ENCODE peak calls at places on chromosome 3, in nine cellular contexts. One of them, this sample, is unnamed.

GRCh38 chr3:191051037-191051436 is 148.0 kb upstream of the OSTN start:
- DNase-seq in GM23338: peak
- DNase-seq in ascending aorta: no peak
- DNase-seq in cardiac muscle cell: peak
- DNase-seq in glutamatergic neuron: no peak
- DNase-seq in cardiac fibroblast: peak
- DNase-seq in dorsolateral prefrontal cortex: no peak
- DNase-seq in uterus: no peak
- DNase-seq in GM13976: peak
- DNase-seq in this sample: peak

GRCh38 chr3:50138266-50139230 is 16.6 kb upstream of the SEMA3F start:
- DNase-seq in GM13976: no peak
- DNase-seq in dorsolateral prefrontal cortex: no peak
- DNase-seq in ascending aorta: no peak
- DNase-seq in cardiac fibroblast: peak
- DNase-seq in GM23338: peak
- DNase-seq in uterus: no peak
- DNase-seq in glutamatergic neuron: no peak
- DNase-seq in cardiac muscle cell: no peak
- DNase-seq in this sample: no peak

GRCh38 chr3:10328460-10329071 is 7.7 kb upstream of the SEC13 start:
- DNase-seq in cardiac fibroblast: no peak
- DNase-seq in cardiac muscle cell: no peak
- DNase-seq in uterus: no peak
- DNase-seq in ascending aorta: no peak
- DNase-seq in GM23338: no peak
- DNase-seq in dorsolateral prefrontal cortex: no peak
- DNase-seq in GM13976: no peak
- DNase-seq in glutamatergic neuron: no peak
- DNase-seq in this sample: no peak

GRCh38 chr3:37100411-37100810 is 74.0 kb downstream of the LRRFIP2 start:
- DNase-seq in glutamatergic neuron: no peak
- DNase-seq in GM23338: no peak
- DNase-seq in cardiac fibroblast: no peak
- DNase-seq in cardiac muscle cell: no peak
- DNase-seq in GM13976: no peak
- DNase-seq in dorsolateral prefrontal cortex: no peak
- DNase-seq in uterus: no peak
- DNase-seq in ascending aorta: no peak
- DNase-seq in this sample: no peak

GRCh38 chr3:31196881-31197364 is 302.5 kb upstream of the GADL1 start:
- DNase-seq in cardiac muscle cell: peak
- DNase-seq in uterus: no peak
- DNase-seq in GM13976: no peak
- DNase-seq in ascending aorta: no peak
- DNase-seq in dorsolateral prefrontal cortex: no peak
- DNase-seq in cardiac fibroblast: peak
- DNase-seq in glutamatergic neuron: no peak
- DNase-seq in GM23338: peak
- DNase-seq in this sample: no peak

GRCh38 chr3:142180761-142181362 is 31.5 kb upstream of the TFDP2 start:
- DNase-seq in GM13976: peak
- DNase-seq in cardiac fibroblast: peak
- DNase-seq in GM23338: peak
- DNase-seq in cardiac muscle cell: peak
- DNase-seq in dorsolateral prefrontal cortex: no peak
- DNase-seq in glutamatergic neuron: peak
- DNase-seq in ascending aorta: no peak
- DNase-seq in uterus: peak
- DNase-seq in this sample: peak

GRCh38 chr3:45078910-45079522 is 52.9 kb downstream of the CLEC3B start:
- DNase-seq in ascending aorta: no peak
- DNase-seq in cardiac fibroblast: peak
- DNase-seq in cardiac muscle cell: no peak
- DNase-seq in uterus: no peak
- DNase-seq in glutamatergic neuron: no peak
- DNase-seq in dorsolateral prefrontal cortex: no peak
- DNase-seq in GM23338: peak
- DNase-seq in GM13976: no peak
- DNase-seq in this sample: no peak

GRCh38 chr3:36689560-36689959 is 74.8 kb downstream of the DCLK3 start:
- DNase-seq in ascending aorta: no peak
- DNase-seq in GM23338: peak
- DNase-seq in cardiac fibroblast: no peak
- DNase-seq in glutamatergic neuron: no peak
- DNase-seq in dorsolateral prefrontal cortex: no peak
- DNase-seq in cardiac muscle cell: no peak
- DNase-seq in uterus: no peak
- DNase-seq in GM13976: no peak
- DNase-seq in this sample: no peak

GRCh38 chr3:8482960-8483665 is 18.5 kb upstream of the LMCD1 start:
- DNase-seq in cardiac muscle cell: no peak
- DNase-seq in cardiac fibroblast: peak
- DNase-seq in GM23338: no peak
- DNase-seq in ascending aorta: peak
- DNase-seq in GM13976: no peak
- DNase-seq in uterus: peak
- DNase-seq in dorsolateral prefrontal cortex: peak
- DNase-seq in glutamatergic neuron: no peak
- DNase-seq in this sample: no peak

GRCh38 chr3:176120507-176120906 is 1076.8 kb downstream of the TBL1XR1 start:
- DNase-seq in glutamatergic neuron: no peak
- DNase-seq in GM23338: no peak
- DNase-seq in GM13976: no peak
- DNase-seq in cardiac fibroblast: no peak
- DNase-seq in ascending aorta: no peak
- DNase-seq in dorsolateral prefrontal cortex: no peak
- DNase-seq in uterus: no peak
- DNase-seq in cardiac muscle cell: no peak
- DNase-seq in this sample: no peak

DNA sequence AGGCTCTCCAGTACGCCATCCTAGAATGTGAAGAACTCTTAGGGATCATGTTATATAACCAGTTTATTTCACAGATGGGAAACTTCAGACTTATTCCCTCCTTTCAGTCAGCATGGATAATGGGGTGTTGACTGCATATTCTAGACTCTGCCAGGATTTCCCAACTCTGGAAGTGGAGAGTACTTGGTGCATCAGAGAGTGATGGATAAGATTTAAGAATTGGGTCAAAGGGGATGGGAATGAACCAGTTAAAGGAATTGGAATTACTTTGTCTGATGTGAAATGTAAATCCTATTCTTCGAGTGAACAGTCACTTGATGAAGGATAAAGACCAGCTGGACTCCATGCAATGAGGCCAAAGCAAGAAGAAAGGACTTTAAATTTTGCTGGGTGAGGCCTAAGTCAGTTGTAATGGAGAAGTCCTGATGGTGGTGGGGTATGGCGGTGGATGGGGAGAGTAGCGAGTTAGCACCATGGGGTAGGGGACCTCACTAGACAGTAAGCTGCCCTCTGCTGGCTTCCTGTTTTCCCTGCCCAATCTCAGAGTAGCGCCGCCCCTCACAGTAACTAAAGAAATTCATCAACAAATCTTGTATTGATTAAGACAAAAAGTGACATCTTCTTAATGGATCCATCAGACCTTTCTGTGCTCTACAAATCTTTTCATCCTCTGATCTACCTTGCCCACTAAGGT is 7.3 kb upstream of the CACNA1D start:
- DNase-seq in GM23338: peak
- DNase-seq in glutamatergic neuron: no peak
- DNase-seq in dorsolateral prefrontal cortex: no peak
- DNase-seq in GM13976: no peak
- DNase-seq in cardiac fibroblast: peak
- DNase-seq in uterus: no peak
- DNase-seq in ascending aorta: no peak
- DNase-seq in cardiac muscle cell: no peak
- DNase-seq in this sample: no peak
- TF ChIP-seq CTCF in GM23338: peak
- TF ChIP-seq CTCF in glutamatergic neuron: no peak
- TF ChIP-seq CTCF in dorsolateral prefrontal cortex: no peak
- TF ChIP-seq CTCF in GM13976: no peak
- TF ChIP-seq CTCF in cardiac fibroblast: no peak
- TF ChIP-seq CTCF in uterus: no peak
- TF ChIP-seq CTCF in ascending aorta: no peak
- TF ChIP-seq CTCF in cardiac muscle cell: no peak
- TF ChIP-seq CTCF in this sample: peak

GRCh38 chr3:197675568-197675860 is 61.2 kb downstream of the RUBCN start:
- DNase-seq in GM13976: no peak
- DNase-seq in dorsolateral prefrontal cortex: no peak
- DNase-seq in GM23338: no peak
- DNase-seq in ascending aorta: no peak
- DNase-seq in uterus: no peak
- DNase-seq in cardiac muscle cell: no peak
- DNase-seq in glutamatergic neuron: no peak
- DNase-seq in cardiac fibroblast: no peak
- DNase-seq in this sample: no peak

GRCh38 chr3:197670361-197670760 is 66.3 kb downstream of the RUBCN start:
- DNase-seq in GM23338: no peak
- DNase-seq in dorsolateral prefrontal cortex: no peak
- DNase-seq in uterus: no peak
- DNase-seq in cardiac fibroblast: no peak
- DNase-seq in glutamatergic neuron: no peak
- DNase-seq in ascending aorta: no peak
- DNase-seq in GM13976: no peak
- DNase-seq in cardiac muscle cell: no peak
- DNase-seq in this sample: no peak

GRCh38 chr3:197674741-197675567 is 61.8 kb downstream of the RUBCN start:
- DNase-seq in dorsolateral prefrontal cortex: no peak
- DNase-seq in ascending aorta: no peak
- DNase-seq in glutamatergic neuron: no peak
- DNase-seq in GM13976: peak
- DNase-seq in GM23338: no peak
- DNase-seq in cardiac muscle cell: no peak
- DNase-seq in uterus: no peak
- DNase-seq in cardiac fibroblast: no peak
- DNase-seq in this sample: no peak
- TF ChIP-seq CTCF in dorsolateral prefrontal cortex: no peak
- TF ChIP-seq CTCF in ascending aorta: no peak
- TF ChIP-seq CTCF in glutamatergic neuron: no peak
- TF ChIP-seq CTCF in GM13976: no peak
- TF ChIP-seq CTCF in GM23338: no peak
- TF ChIP-seq CTCF in cardiac muscle cell: no peak
- TF ChIP-seq CTCF in uterus: no peak
- TF ChIP-seq CTCF in cardiac fibroblast: no peak
- TF ChIP-seq CTCF in this sample: no peak

GRCh38 chr3:143795849-143796248 is 52.4 kb downstream of the SLC9A9 start:
- DNase-seq in glutamatergic neuron: no peak
- DNase-seq in dorsolateral prefrontal cortex: no peak
- DNase-seq in cardiac muscle cell: no peak
- DNase-seq in GM23338: no peak
- DNase-seq in uterus: no peak
- DNase-seq in ascending aorta: no peak
- DNase-seq in cardiac fibroblast: no peak
- DNase-seq in GM13976: no peak
- DNase-seq in this sample: no peak
- TF ChIP-seq CTCF in glutamatergic neuron: no peak
- TF ChIP-seq CTCF in dorsolateral prefrontal cortex: peak
- TF ChIP-seq CTCF in cardiac muscle cell: no peak
- TF ChIP-seq CTCF in GM23338: no peak
- TF ChIP-seq CTCF in uterus: no peak
- TF ChIP-seq CTCF in ascending aorta: no peak
- TF ChIP-seq CTCF in cardiac fibroblast: no peak
- TF ChIP-seq CTCF in GM13976: no peak
- TF ChIP-seq CTCF in this sample: no peak

DNA sequence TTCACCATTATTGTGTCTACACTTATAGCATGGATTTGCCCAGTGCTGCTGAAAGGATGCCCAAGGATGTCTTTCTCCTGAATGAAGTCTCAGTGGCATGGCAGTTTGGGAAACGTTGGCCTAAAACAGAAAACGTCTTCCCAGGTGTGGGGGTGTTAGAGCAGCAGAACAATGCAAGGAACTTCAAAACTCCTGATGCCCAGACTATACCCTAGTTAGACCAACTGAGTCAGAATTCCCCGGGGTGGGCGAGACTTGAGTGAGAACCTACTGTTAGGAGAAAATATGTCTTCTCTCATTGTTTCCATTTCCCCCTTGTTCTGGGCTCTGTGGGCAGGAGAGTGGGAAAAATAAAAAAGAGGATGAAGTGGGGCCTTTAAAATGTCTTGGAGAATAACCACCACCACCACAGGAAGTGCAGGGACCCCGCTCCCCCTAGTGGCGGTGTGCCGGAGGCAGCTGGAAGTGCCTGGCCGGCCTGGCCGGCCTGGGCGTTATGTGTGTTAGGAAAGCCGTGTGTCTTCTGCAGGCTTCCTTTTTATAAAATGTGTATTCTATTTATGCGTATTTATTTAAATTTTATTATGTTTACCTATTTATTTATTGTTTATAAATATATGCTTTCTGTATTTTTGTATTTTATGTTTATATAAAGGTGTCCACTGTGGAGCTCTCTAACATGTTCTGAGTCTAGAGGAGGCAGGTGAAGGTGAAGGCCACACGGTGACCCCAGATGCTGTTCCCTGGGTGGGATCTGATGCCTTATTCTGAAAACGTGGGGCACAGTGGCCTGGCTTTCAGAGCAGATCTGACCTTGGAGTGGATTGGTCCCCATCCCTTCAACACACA is 104.5 kb upstream of the SLC7A14 start:
- DNase-seq in GM13976: peak
- DNase-seq in GM23338: peak
- DNase-seq in cardiac fibroblast: peak
- DNase-seq in uterus: peak
- DNase-seq in dorsolateral prefrontal cortex: peak
- DNase-seq in cardiac muscle cell: peak
- DNase-seq in glutamatergic neuron: peak
- DNase-seq in ascending aorta: no peak
- DNase-seq in this sample: peak
- TF ChIP-seq CTCF in GM13976: peak
- TF ChIP-seq CTCF in GM23338: peak
- TF ChIP-seq CTCF in cardiac fibroblast: peak
- TF ChIP-seq CTCF in uterus: peak
- TF ChIP-seq CTCF in dorsolateral prefrontal cortex: peak
- TF ChIP-seq CTCF in cardiac muscle cell: peak
- TF ChIP-seq CTCF in glutamatergic neuron: peak
- TF ChIP-seq CTCF in ascending aorta: peak
- TF ChIP-seq CTCF in this sample: peak

GRCh38 chr3:42867138-42867537 is 8.5 kb downstream of the CYP8B1 start:
- DNase-seq in cardiac fibroblast: no peak
- DNase-seq in dorsolateral prefrontal cortex: no peak
- DNase-seq in cardiac muscle cell: no peak
- DNase-seq in ascending aorta: no peak
- DNase-seq in uterus: no peak
- DNase-seq in glutamatergic neuron: no peak
- DNase-seq in GM23338: no peak
- DNase-seq in GM13976: no peak
- DNase-seq in this sample: no peak
- TF ChIP-seq CTCF in cardiac fibroblast: no peak
- TF ChIP-seq CTCF in dorsolateral prefrontal cortex: no peak
- TF ChIP-seq CTCF in cardiac muscle cell: no peak
- TF ChIP-seq CTCF in ascending aorta: no peak
- TF ChIP-seq CTCF in uterus: no peak
- TF ChIP-seq CTCF in glutamatergic neuron: no peak
- TF ChIP-seq CTCF in GM23338: no peak
- TF ChIP-seq CTCF in GM13976: no peak
- TF ChIP-seq CTCF in this sample: no peak

GRCh38 chr3:111904376-111905241 is 45.5 kb downstream of the PHLDB2 start:
- DNase-seq in cardiac fibroblast: peak
- DNase-seq in dorsolateral prefrontal cortex: no peak
- DNase-seq in GM13976: no peak
- DNase-seq in cardiac muscle cell: no peak
- DNase-seq in GM23338: no peak
- DNase-seq in glutamatergic neuron: no peak
- DNase-seq in uterus: no peak
- DNase-seq in ascending aorta: no peak
- DNase-seq in this sample: no peak
- TF ChIP-seq CTCF in cardiac fibroblast: peak
- TF ChIP-seq CTCF in dorsolateral prefrontal cortex: no peak
- TF ChIP-seq CTCF in GM13976: no peak
- TF ChIP-seq CTCF in cardiac muscle cell: peak
- TF ChIP-seq CTCF in GM23338: no peak
- TF ChIP-seq CTCF in glutamatergic neuron: no peak
- TF ChIP-seq CTCF in uterus: peak
- TF ChIP-seq CTCF in ascending aorta: no peak
- TF ChIP-seq CTCF in this sample: no peak